ENCODE peak calls at places on chromosomes 16 and 17, in seven cellular contexts. T is gastrocnemius medialis, R is anterior cingulate cortex, I is tibial nerve, A is neural progenitor cell, G is Ammon's horn, F is NCI-H1694 treated with DMSO at 0.1 percent for 48 hours. Q is an unnamed sample.
A peak's percentile ranks its signal among the peaks of the same experiment; 100 is the strongest.

GRCh38 chr17:49862781-49863331 is 15.0 kb upstream of the TAC4 start:
- DNase-seq in T (no peak), G (no peak), R (no peak), A (no peak), I (no peak), F (no peak), Q (no peak)

GRCh38 chr17:16048797-16049449 is 49.3 kb downstream of the TTC19 start:
- DNase-seq in G (no peak), R (no peak), I (no peak), A (no peak), F (no peak), T (no peak), Q (no peak)

GRCh38 chr17:29590979-29591736 is 1.7 kb upstream of the GIT1 start:
- DNase-seq in I (no peak), R (peak; percentile 48), A (peak; percentile 76), T (no peak), G (no peak), F (peak; percentile 93), Q (peak; percentile 32)

GRCh38 chr17:18267366-18267765 is 6.9 kb downstream of the MIEF2 start:
- DNase-seq in R (no peak), I (no peak), F (no peak), A (no peak), G (no peak), T (no peak), Q (no peak)

GRCh38 chr17:4944163-4944553 is 4.1 kb downstream of the RNF167 start:
- DNase-seq in I (no peak), T (no peak), A (no peak), F (no peak), G (no peak), R (no peak), Q (no peak)

GRCh38 chr17:57577751-57578607 is 167.1 kb downstream of the CCDC182 start:
- DNase-seq in R (no peak), F (peak; percentile 93), G (peak; percentile 75), I (peak; percentile 25), T (peak; percentile 41), A (peak; percentile 91), Q (peak; percentile 65)

GRCh38 chr17:77427471-77427991 is 286.8 kb downstream of the SEC14L1 start:
- DNase-seq in G (no peak), I (no peak), T (no peak), F (peak; percentile 54), A (no peak), R (no peak), Q (no peak)

GRCh38 chr16:80899804-80900592 is 95.6 kb upstream of the CDYL2 start:
- DNase-seq in I (peak; percentile 73), G (peak; percentile 63), R (peak; percentile 8), F (no peak), A (no peak), T (peak; percentile 33), Q (peak; percentile 51)

GRCh38 chr16:75294773-75295172 is 43.3 kb upstream of the BCAR1 start:
- DNase-seq in R (no peak), I (no peak), T (no peak), A (no peak), F (no peak), G (no peak), Q (no peak)

GRCh38 chr17:16926591-16927451 is 45.1 kb downstream of the TNFRSF13B start:
- DNase-seq in G (no peak), A (no peak), I (no peak), R (no peak), T (no peak), F (no peak), Q (no peak)

GRCh38 chr16:4855804-4856203 is 8.5 kb downstream of the UBN1 start:
- DNase-seq in I (no peak), F (no peak), A (no peak), R (no peak), G (no peak), T (no peak), Q (no peak)

GRCh38 chr16:27024010-27024409 is 42.7 kb upstream of the C16orf82 start:
- DNase-seq in T (no peak), F (no peak), R (no peak), G (no peak), I (no peak), A (no peak), Q (no peak)

GRCh38 chr16:68564367-68564985 is 25.4 kb downstream of the ZFP90 start:
- DNase-seq in R (no peak), G (no peak), A (peak; percentile 5), I (no peak), F (no peak), T (no peak), Q (no peak)

GRCh38 chr16:12440233-12440530 is 363.5 kb downstream of the CPPED1 start:
- DNase-seq in I (no peak), T (no peak), G (no peak), A (no peak), R (no peak), F (no peak), Q (no peak)

GRCh38 chr16:84514874-84515835 is 10.7 kb upstream of the MEAK7 start:
- DNase-seq in I (no peak), R (no peak), A (peak; percentile 50), T (no peak), G (no peak), F (no peak), Q (no peak)

GRCh38 chr17:72606656-72607055 is 485.8 kb downstream of the SLC39A11 start:
- DNase-seq in T (no peak), G (no peak), I (no peak), R (no peak), F (no peak), A (no peak), Q (no peak)

GRCh38 chr17:57518587-57519118 is 226.4 kb downstream of the CCDC182 start:
- DNase-seq in F (peak; percentile 99), T (peak; percentile 41), A (peak; percentile 44), I (no peak), R (no peak), G (peak; percentile 54), Q (no peak)

GRCh38 chr16:6231351-6231750 is 1101.3 kb upstream of the RBFOX1 start:
- DNase-seq in F (no peak), T (no peak), G (no peak), I (no peak), R (no peak), A (no peak), Q (no peak)

GRCh38 chr17:7478276-7479138 is 924 bp downstream of the ZBTB4 start:
- DNase-seq in A (peak; percentile 58), T (peak; percentile 27), R (peak; percentile 63), I (no peak), G (peak; percentile 67), F (peak; percentile 10), Q (peak; percentile 52)

GRCh38 chr17:6279659-6280058 is 155.3 kb downstream of the AIPL1 start:
- DNase-seq in I (no peak), F (peak; percentile 12), R (no peak), A (peak; percentile 65), G (no peak), T (no peak), Q (no peak)

GRCh38 chr16:54842743-54843423 is 87.8 kb upstream of the IRX5 start:
- DNase-seq in A (no peak), R (no peak), F (no peak), T (no peak), G (no peak), I (no peak), Q (no peak)